ENCODE peak calls at places on chromosomes 7 and 10, in four cellular contexts. U, H, I and R are unnamed samples.

GRCh38 chr7:925601-926000 is 28.9 kb downstream of the ADAP1 start:
- DNase-seq in U (peak; percentile 88), H (peak; percentile 41), I (no peak), R (peak; percentile 78)

GRCh38 chr7:46133076-46133475 is 212.0 kb upstream of the IGFBP3 start:
- DNase-seq in U (no peak), H (no peak), I (no peak), R (no peak)

GRCh38 chr7:101412976-101413375 is 50.3 kb downstream of the COL26A1 start:
- DNase-seq in U (no peak), H (no peak), I (no peak), R (no peak)

GRCh38 chr7:88218836-88219605 is 817 bp downstream of the SRI start:
- DNase-seq in U (peak; percentile 87), H (peak; percentile 49), I (peak; percentile 62), R (peak; percentile 80)

GRCh38 chr7:4134204-4134603 is 547.9 kb upstream of the FOXK1 start:
- DNase-seq in U (peak; percentile 50), H (no peak), I (no peak), R (no peak)

GRCh38 chr7:155131090-155131489 is 61.0 kb downstream of the HTR5A start:
- DNase-seq in U (no peak), H (no peak), I (no peak), R (no peak)

GRCh38 chr7:122402235-122402634 is 97.7 kb upstream of the FEZF1 start:
- DNase-seq in U (no peak), H (no peak), I (no peak), R (no peak)

GRCh38 chr7:111919690-111920179 is 286.5 kb downstream of the DOCK4 start:
- DNase-seq in U (no peak), H (no peak), I (no peak), R (no peak)

GRCh38 chr10:44380829-44381600 is 3.9 kb downstream of the CXCL12 start:
- DNase-seq in U (peak; percentile 51), H (no peak), I (no peak), R (no peak)

GRCh38 chr10:123585477-123586445 is 80.4 kb upstream of the GPR26 start:
- DNase-seq in U (no peak), H (no peak), I (no peak), R (no peak)

GRCh38 chr10:52129410-52130178 is 184.5 kb upstream of the DKK1 start:
- DNase-seq in U (no peak), H (no peak), I (no peak), R (no peak)

GRCh38 chr7:142482899-142483658 is 225.2 kb upstream of the PRSS58 start:
- DNase-seq in U (peak; percentile 80), H (peak; percentile 61), I (peak; percentile 67), R (peak; percentile 69)

GRCh38 chr7:91636129-91636724 is 244.3 kb downstream of the MTERF1 start:
- DNase-seq in U (no peak), H (no peak), I (peak; percentile 70), R (no peak)

GRCh38 chr7:3760696-3761095 is 459.6 kb downstream of the SDK1 start:
- DNase-seq in U (no peak), H (no peak), I (no peak), R (no peak)

GRCh38 chr10:19385846-19386455 is 337.4 kb downstream of the MALRD1 start:
- DNase-seq in U (no peak), H (no peak), I (no peak), R (no peak)

GRCh38 chr7:142385528-142386340 is 127.9 kb upstream of the PRSS58 start:
- DNase-seq in U (no peak), H (peak; percentile 63), I (peak; percentile 54), R (peak; percentile 34)

GRCh38 chr10:90317172-90317571 is 540.7 kb downstream of the HTR7 start:
- DNase-seq in U (no peak), H (no peak), I (no peak), R (no peak)

GRCh38 chr7:47361746-47362215 is 220.1 kb downstream of the TNS3 start:
- DNase-seq in U (peak; percentile 18), H (peak; percentile 86), I (no peak), R (peak; percentile 5)

GRCh38 chr7:142940968-142941535 is 1.8 kb downstream of the LLCFC1 start:
- DNase-seq in U (no peak), H (no peak), I (no peak), R (no peak)

GRCh38 chr7:26919906-26920530 is 55.6 kb upstream of the SKAP2 start:
- DNase-seq in U (no peak), H (no peak), I (no peak), R (no peak)

GRCh38 chr7:34048445-34048844 is 143.1 kb downstream of the BMPER start:
- DNase-seq in U (no peak), H (no peak), I (no peak), R (no peak)

GRCh38 chr10:106355450-106355849 is 809.1 kb downstream of the SORCS1 start:
- DNase-seq in U (no peak), H (no peak), I (peak; percentile 29), R (no peak)

GRCh38 chr10:68095176-68095575 is 14.1 kb upstream of the MYPN start:
- DNase-seq in U (no peak), H (peak; percentile 64), I (no peak), R (no peak)

GRCh38 chr7:6359021-6359420 is 86.6 kb upstream of the CYTH3 start:
- DNase-seq in U (no peak), H (no peak), I (no peak), R (no peak)

GRCh38 chr7:67429735-67430134 is 433.1 kb downstream of the TYW1 start:
- DNase-seq in U (peak; percentile 7), H (no peak), I (no peak), R (no peak)

GRCh38 chr10:124200011-124200410 is 106.6 kb upstream of the CHST15 start:
- DNase-seq in U (no peak), H (peak; percentile 30), I (no peak), R (no peak)

GRCh38 chr7:5574770-5575269 is 151.2 kb upstream of the TNRC18 start:
- DNase-seq in U (peak; percentile 76), H (no peak), I (peak; percentile 75), R (no peak)

GRCh38 chr7:2760098-2760889 is 72.3 kb downstream of the AMZ1 start:
- DNase-seq in U (peak; percentile 85), H (no peak), I (peak; percentile 74), R (peak; percentile 88)
- H3K4me1 ChIP-seq in U (peaks cover 74% of the 10 kb centered on the region), H (peaks cover 60% of the 10 kb centered on the region), I (no peaks in the 10 kb centered on the region), R (peaks cover 37% of the 10 kb centered on the region)

DNA sequence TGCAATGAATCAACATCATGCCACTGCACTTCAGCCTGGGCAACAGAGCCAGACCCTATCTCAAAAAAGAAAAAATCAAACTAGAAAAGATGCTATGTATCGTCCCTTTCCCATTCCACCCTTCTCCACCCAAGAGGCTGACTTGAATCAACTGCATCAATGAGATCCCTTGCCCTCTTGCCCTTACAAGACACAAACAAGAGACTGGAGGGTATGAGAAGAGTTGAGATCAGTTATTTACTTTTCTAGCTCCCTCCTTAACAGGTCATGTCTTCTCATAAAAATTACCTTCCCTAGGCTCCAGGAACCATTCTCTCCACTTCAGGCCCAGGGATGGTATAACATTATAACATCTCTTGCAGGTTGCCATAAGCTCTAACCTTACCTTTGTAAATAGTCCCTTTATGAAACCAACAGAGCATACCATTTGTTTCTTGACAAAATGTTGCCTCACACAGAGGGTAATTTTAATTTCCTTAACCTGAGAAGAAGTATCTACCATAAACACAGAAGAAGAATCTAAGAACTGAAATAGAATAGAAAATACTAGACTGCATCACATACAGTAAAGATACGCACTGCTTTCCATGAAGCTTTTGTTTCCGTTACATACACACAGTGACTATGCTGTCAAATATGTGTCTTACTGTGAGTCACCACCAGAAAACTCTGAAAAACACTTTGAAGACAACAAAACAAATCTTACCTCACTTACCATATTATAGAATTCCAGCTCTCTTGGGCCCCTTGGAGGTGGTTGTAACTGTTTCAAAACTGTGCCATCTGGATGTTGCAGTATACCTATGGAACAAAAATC is 30.5 kb downstream of the IPMK start:
- DNase-seq in U (no peak), H (peak; percentile 46), I (no peak), R (no peak)
- H3K4me3 ChIP-seq in U (no peak overlapping the region), H (no peak overlapping the region), I (no peak overlapping the region), R (no peak overlapping the region)

GRCh38 chr10:77889277-77889903 is 37.2 kb downstream of the DLG5 start:
- DNase-seq in U (no peak), H (no peak), I (peak; percentile 88), R (peak; percentile 74)

GRCh38 chr10:77888356-77888703 is 38.2 kb downstream of the DLG5 start:
- DNase-seq in U (no peak), H (no peak), I (no peak), R (no peak)

GRCh38 chr10:77887631-77888355 is 38.8 kb downstream of the DLG5 start:
- DNase-seq in U (no peak), H (no peak), I (no peak), R (no peak)

GRCh38 chr10:77892021-77892739 is 34.4 kb downstream of the DLG5 start:
- DNase-seq in U (no peak), H (no peak), I (no peak), R (no peak)

GRCh38 chr10:77890097-77890496 is 36.5 kb downstream of the DLG5 start:
- DNase-seq in U (no peak), H (no peak), I (no peak), R (no peak)
- H3K4me1 ChIP-seq in U (peaks cover 19% of the 10 kb centered on the region), H (no peaks in the 10 kb centered on the region), I (peaks cover 61% of the 10 kb centered on the region), R (peaks cover 33% of the 10 kb centered on the region)

GRCh38 chr7:17184805-17185689 is 113.4 kb upstream of the AHR start:
- DNase-seq in U (no peak), H (no peak), I (no peak), R (no peak)
- H3K4me3 ChIP-seq in U (no peak overlapping the region), H (no peak overlapping the region), I (no peak overlapping the region), R (no peak overlapping the region)

DNA sequence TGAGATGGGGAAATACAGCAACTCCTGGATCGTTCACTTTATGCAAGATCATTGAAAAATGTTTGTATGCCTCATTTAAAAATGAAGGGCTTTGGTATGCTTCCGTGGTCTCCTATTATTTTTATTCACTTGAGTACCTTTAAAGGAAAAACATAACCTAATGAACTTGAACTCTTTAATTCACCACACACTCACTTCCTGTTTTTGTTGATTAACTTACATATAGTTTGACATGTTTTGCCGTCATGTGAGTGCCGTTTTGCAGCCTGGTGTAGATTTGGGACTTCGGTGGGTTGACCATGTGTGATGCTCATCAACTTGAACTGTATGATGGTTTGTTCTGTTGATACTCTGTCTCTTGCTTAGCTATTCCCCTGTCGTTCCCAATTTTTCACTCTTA is 28.9 kb downstream of the CASP7 start:
- DNase-seq in U (no peak), H (no peak), I (no peak), R (no peak)
- H3K4me1 ChIP-seq in U (peaks cover 51% of the 10 kb centered on the region), H (peaks cover 20% of the 10 kb centered on the region), I (peaks cover 36% of the 10 kb centered on the region), R (peaks cover 7% of the 10 kb centered on the region)

GRCh38 chr10:125523347-125523746 is 159.6 kb downstream of the TEX36 start:
- DNase-seq in U (no peak), H (no peak), I (no peak), R (no peak)
- H3K4me3 ChIP-seq in U (no peak overlapping the region), H (no peak overlapping the region), I (no peak overlapping the region), R (no peak overlapping the region)

DNA sequence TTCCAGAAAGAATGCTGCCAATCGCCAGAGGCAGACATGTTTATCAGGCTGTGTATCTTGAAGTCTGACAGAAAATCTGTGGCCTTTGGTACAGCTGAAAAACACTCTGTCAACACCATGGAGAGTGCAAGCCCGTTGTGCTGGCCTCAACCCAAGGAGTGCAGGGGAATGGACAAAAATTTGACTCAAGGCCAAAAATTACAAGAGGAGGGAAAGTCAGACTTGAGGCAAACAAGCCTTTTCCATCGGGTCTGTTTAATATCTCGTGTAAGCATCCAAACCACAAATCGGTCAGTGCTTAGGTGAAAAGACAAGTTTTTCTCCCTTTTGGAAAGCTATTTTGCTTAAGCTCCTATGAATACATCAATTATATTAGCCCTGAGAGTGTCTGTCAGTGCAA is 305.3 kb upstream of the NFE2L3 start:
- DNase-seq in U (no peak), H (peak; percentile 82), I (no peak), R (peak; percentile 56)
- H3K4me1 ChIP-seq in U (peaks cover 5% of the 10 kb centered on the region), H (peaks cover 95% of the 10 kb centered on the region), I (peaks cover 8% of the 10 kb centered on the region), R (peaks cover 24% of the 10 kb centered on the region)